ENCODE peak calls at places on chromosomes 16 and 17, in four cellular contexts. O, C, Q and B are unnamed samples.

GRCh38 chr17:1188812-1189211 is 9.0 kb upstream of the ABR start:
- DNase-seq in C (no peak), Q (no peak), O (no peak), B (no peak)

GRCh38 chr16:59964232-59964924 is 1230.3 kb upstream of the GOT2 start:
- DNase-seq in O (no peak), C (no peak), Q (no peak), B (no peak)

GRCh38 chr17:60610481-60610880 is 10.5 kb downstream of the PPM1D start:
- DNase-seq in Q (no peak), O (no peak), C (no peak), B (no peak)

GRCh38 chr17:56754523-56755208 is 79.1 kb downstream of the C17orf67 start:
- DNase-seq in Q (peak), C (peak), O (no peak), B (no peak)

GRCh38 chr17:15349119-15349518 is 7.7 kb upstream of the TEKT3 start:
- DNase-seq in Q (no peak), C (no peak), O (no peak), B (no peak)

GRCh38 chr16:70685061-70685937 is 554 bp downstream of the MTSS2 start:
- DNase-seq in C (peak), O (no peak), Q (no peak), B (no peak)

GRCh38 chr16:50573947-50574751 is 26.0 kb downstream of the NKD1 start:
- DNase-seq in O (no peak), C (no peak), Q (no peak), B (no peak)

GRCh38 chr17:20191066-20191465 is 181.9 kb downstream of the SPECC1 start:
- DNase-seq in Q (no peak), C (no peak), O (no peak), B (no peak)

GRCh38 chr17:2963332-2964027 is 99.9 kb downstream of the OR1D5 start:
- DNase-seq in C (no peak), O (no peak), Q (no peak), B (no peak)

GRCh38 chr17:55448681-55449080 is 27.0 kb upstream of the MMD start:
- DNase-seq in Q (no peak), O (no peak), C (no peak), B (no peak)
- TF ChIP-seq FOXM1 in Q (no peak), O (no peak), C (no peak), B (no peak)

GRCh38 chr17:55413825-55414489 is 7.7 kb downstream of the MMD start:
- DNase-seq in O (no peak), Q (no peak), C (no peak), B (no peak)
- TF ChIP-seq SIN3A in O (no peak), Q (no peak), C (no peak), B (no peak)

GRCh38 chr17:28718317-28718672 is 627 bp upstream of the RAB34 start:
- DNase-seq in O (no peak), Q (no peak), C (no peak), B (no peak)

GRCh38 chr17:28717578-28718316 is at the start of gene RAB34:
- DNase-seq in Q (no peak), O (no peak), C (no peak), B (no peak)

GRCh38 chr17:28716740-28717577 is 709 bp downstream of the RAB34 start:
- DNase-seq in Q (no peak), C (no peak), O (no peak), B (no peak)

GRCh38 chr17:28720247-28720996 is 637 bp downstream of the RPL23A start:
- DNase-seq in C (no peak), O (peak), Q (no peak), B (no peak)

GRCh38 chr17:28718990-28719433 is 773 bp upstream of the RPL23A start:
- DNase-seq in C (no peak), O (no peak), Q (no peak), B (no peak)
- TF ChIP-seq FOXM1 in C (no peak), O (no peak), Q (no peak), B (no peak)

GRCh38 chr17:75636381-75637142 is 3.3 kb downstream of the SMIM5 start:
- DNase-seq in Q (no peak), O (no peak), C (no peak), B (no peak)

GRCh38 chr17:75637143-75637538 is 3.9 kb downstream of the SMIM5 start:
- DNase-seq in O (no peak), C (no peak), Q (no peak), B (no peak)

GRCh38 chr17:75634376-75634740 is 1.1 kb downstream of the SMIM5 start:
- DNase-seq in O (no peak), C (peak), Q (no peak), B (no peak)

GRCh38 chr17:75634754-75635609 is 1.7 kb downstream of the SMIM5 start:
- DNase-seq in O (no peak), Q (no peak), C (no peak), B (no peak)

DNA sequence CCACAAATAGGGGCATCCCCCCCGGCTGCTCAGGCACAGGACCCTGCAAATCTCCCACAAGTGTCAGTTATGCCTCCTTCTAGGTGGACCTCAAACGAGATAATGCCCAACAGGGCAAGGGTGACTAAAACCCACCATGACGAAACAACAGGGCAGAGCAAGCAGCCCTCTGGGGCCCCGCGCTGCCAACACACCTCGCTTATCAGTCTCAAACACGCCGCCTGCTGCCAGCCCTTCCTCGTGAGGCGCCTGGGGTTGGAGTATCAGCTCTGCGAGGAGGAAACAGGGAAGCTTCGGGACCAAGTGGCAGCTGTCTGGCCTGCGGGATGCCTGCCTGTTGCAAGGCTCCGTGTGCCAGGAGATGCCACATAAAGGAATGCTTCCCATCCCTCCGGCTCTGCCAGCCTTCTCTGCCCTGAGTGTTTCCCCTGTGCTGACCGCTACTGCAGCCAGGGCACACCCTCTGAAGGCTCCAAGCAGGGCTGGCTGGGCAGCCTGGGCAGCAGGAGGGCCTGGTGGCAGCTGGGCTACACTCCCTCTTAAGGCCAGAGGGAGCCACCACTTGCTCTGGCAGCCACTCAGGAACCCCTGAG is 2.5 kb downstream of the SMIM5 start:
- DNase-seq in C (no peak), O (no peak), Q (no peak), B (no peak)
- TF ChIP-seq SIN3A in C (no peak), O (no peak), Q (no peak), B (no peak)